ENCODE peak calls at places on chromosomes 16 and 17, in seven cellular contexts. Q is heart right ventricle, H is sigmoid colon, R is heart left ventricle, X is astrocyte of the cerebellum, E is cardiac fibroblast, U is A549. V is an unnamed sample.

GRCh38 chr16:25568991-25569390 is 122.8 kb upstream of the HS3ST4 start:
- DNase-seq in R (no peak), H (no peak), Q (no peak), E (no peak), U (no peak), X (no peak), V (no peak)

GRCh38 chr16:87957296-87958069 is 6.2 kb downstream of the BANP start:
- DNase-seq in Q (no peak), E (no peak), X (no peak), U (no peak), H (no peak), R (no peak), V (no peak)

GRCh38 chr17:11885051-11885450 is 112.2 kb downstream of the ZNF18 start:
- DNase-seq in U (no peak), Q (no peak), R (no peak), H (no peak), X (no peak), E (no peak), V (no peak)

GRCh38 chr17:6523330-6523729 is 33.0 kb downstream of the PITPNM3 start:
- DNase-seq in U (peak), X (no peak), E (peak), H (peak), R (no peak), Q (no peak), V (peak)

GRCh38 chr16:49464877-49465504 is 91.4 kb downstream of the C16orf78 start:
- DNase-seq in H (peak), Q (no peak), X (no peak), E (no peak), U (no peak), R (no peak), V (no peak)

GRCh38 chr17:1040216-1040600 is 43.3 kb downstream of the TIMM22 start:
- DNase-seq in X (no peak), U (no peak), Q (no peak), R (peak), E (no peak), H (no peak), V (no peak)

GRCh38 chr16:1153480-1154160 is 714 bp downstream of the CACNA1H start:
- DNase-seq in X (no peak), U (peak), E (no peak), H (no peak), R (no peak), Q (no peak), V (no peak)

GRCh38 chr17:15942207-15942833 is 2.6 kb upstream of the ADORA2B start:
- DNase-seq in H (peak), U (no peak), Q (no peak), R (no peak), E (no peak), X (no peak), V (no peak)

GRCh38 chr16:89422905-89423630 is 67.3 kb downstream of the ANKRD11 start:
- DNase-seq in X (peak), H (no peak), R (no peak), E (no peak), U (no peak), Q (no peak), V (peak)

GRCh38 chr17:74387365-74388218 is 20.3 kb downstream of the GPR142 start:
- DNase-seq in R (no peak), X (no peak), E (no peak), U (no peak), H (no peak), Q (no peak), V (no peak)
- TF ChIP-seq CTCF in R (no peak), X (no peak), E (no peak), U (no peak), H (no peak), Q (no peak), V (no peak)

GRCh38 chr16:79602615-79603014 is 2.1 kb upstream of the MAF start:
- DNase-seq in U (no peak), E (no peak), H (no peak), Q (no peak), X (no peak), R (no peak), V (no peak)
- H3K4me3 ChIP-seq in U (no peak), E (no peak), H (peak), Q (peak), X (peak), R (no peak), V (peak)

GRCh38 chr17:38542286-38542685 is 63.5 kb downstream of the SRCIN1 start:
- DNase-seq in U (no peak), R (no peak), H (no peak), E (no peak), Q (no peak), X (no peak), V (no peak)
- TF ChIP-seq CTCF in U (no peak), R (no peak), H (no peak), E (no peak), Q (no peak), X (no peak), V (no peak)

DNA sequence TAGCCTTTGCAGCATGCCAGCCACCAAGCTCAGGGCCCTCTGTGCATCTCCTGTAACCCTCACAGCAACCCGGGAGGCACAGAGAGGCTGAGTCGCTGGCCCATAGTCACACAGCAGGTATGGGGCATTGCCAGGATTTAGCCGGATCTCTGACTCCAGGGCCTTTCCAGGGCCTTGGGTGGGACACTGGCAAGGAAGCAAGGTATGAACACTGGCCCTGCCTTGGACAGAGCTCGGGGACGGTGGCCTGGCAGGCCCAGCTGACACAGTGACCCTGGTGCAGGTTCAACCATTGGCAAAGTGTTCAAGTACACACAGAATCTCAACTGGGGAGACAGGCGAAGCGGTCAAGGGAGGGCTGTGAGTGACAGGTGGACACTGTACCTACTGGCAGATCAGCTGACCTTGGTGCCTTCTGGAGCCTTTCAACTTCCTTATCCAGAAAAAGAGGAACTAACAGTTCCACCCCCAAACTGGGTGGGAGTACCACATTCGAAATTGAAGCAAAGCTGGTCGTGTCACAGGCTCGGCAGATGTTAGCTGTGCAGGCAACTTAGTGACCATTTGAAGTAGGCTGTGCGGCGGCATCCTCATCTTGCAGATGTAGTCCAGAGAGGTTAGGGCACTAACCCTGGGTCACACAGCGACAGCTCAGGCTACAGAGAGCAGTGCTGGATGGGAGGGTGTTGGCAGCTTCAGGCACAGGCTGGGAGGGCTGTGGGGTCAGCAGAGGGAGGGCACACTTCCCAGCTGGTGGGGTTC is 287.4 kb downstream of the SEC14L1 start:
- DNase-seq in X (no peak), H (no peak), U (no peak), Q (no peak), R (no peak), E (no peak), V (no peak)
- H3K4me3 ChIP-seq in X (no peak), H (no peak), U (no peak), Q (no peak), R (no peak), E (no peak), V (no peak)

GRCh38 chr16:30166202-30166902 is 17.1 kb upstream of the CORO1A start:
- DNase-seq in U (no peak), E (no peak), R (no peak), X (no peak), Q (no peak), H (no peak), V (no peak)
- TF ChIP-seq CTCF in U (no peak), E (no peak), R (no peak), X (no peak), Q (no peak), H (no peak), V (no peak)

GRCh38 chr17:38577244-38577643 is 28.5 kb downstream of the SRCIN1 start:
- DNase-seq in Q (no peak), X (no peak), U (no peak), E (no peak), H (no peak), R (no peak), V (no peak)

GRCh38 chr17:38578641-38579480 is 26.9 kb downstream of the SRCIN1 start:
- DNase-seq in E (no peak), X (no peak), Q (no peak), H (no peak), U (no peak), R (no peak), V (no peak)

GRCh38 chr17:38577645-38578173 is 28.0 kb downstream of the SRCIN1 start:
- DNase-seq in H (no peak), U (no peak), R (no peak), E (no peak), X (no peak), Q (no peak), V (no peak)

GRCh38 chr17:38579934-38580333 is 25.8 kb downstream of the SRCIN1 start:
- DNase-seq in H (no peak), X (no peak), Q (no peak), E (peak), U (peak), R (no peak), V (no peak)

DNA sequence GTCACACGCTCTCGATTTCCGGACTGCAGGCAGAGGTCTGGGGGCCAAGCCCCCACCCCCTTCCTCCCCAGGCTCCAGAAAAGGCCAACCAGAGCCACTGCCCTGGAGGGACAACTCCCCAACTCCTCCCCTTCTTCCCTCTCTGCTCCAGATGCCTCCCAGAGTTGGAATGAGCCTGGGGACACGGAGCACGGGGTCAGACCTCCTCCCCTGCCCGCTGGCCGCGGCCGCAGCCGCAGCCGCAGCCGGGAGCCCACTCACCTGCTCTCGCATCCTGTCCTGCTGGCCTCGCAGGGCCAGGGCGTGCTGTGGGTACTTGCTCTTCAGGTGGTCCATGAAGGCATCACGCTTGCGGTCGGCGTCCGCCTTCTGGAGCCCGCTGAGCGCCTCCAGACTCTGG is 27.5 kb downstream of the SRCIN1 start:
- DNase-seq in H (no peak), X (no peak), R (no peak), U (no peak), E (no peak), Q (no peak), V (no peak)
- H3K4me3 ChIP-seq in H (peak), X (no peak), R (peak), U (no peak), E (no peak), Q (peak), V (no peak)

GRCh38 chr17:41885733-41886132 is 20.5 kb upstream of the KLHL11 start:
- DNase-seq in U (peak), H (no peak), X (no peak), Q (no peak), E (no peak), R (no peak), V (no peak)
- TF ChIP-seq CTCF in U (peak), H (no peak), X (peak), Q (no peak), E (peak), R (no peak), V (peak)

GRCh38 chr17:50130778-50131317 is 888 bp upstream of the SAMD14 start:
- DNase-seq in E (no peak), X (no peak), H (no peak), U (no peak), Q (no peak), R (no peak), V (no peak)
- H3K4me3 ChIP-seq in E (no peak), X (peak), H (no peak), U (no peak), Q (no peak), R (no peak), V (no peak)

GRCh38 chr17:81715872-81716673 is 4.0 kb downstream of the SLC25A10 start:
- DNase-seq in R (no peak), U (no peak), E (no peak), X (no peak), Q (no peak), H (no peak), V (no peak)
- TF ChIP-seq CTCF in R (no peak), U (no peak), E (no peak), X (no peak), Q (no peak), H (no peak), V (peak)